ENCODE peak calls at places on chromosomes 3 and 15, in eight cellular contexts. N, L, P, U, F, H, C and T are unnamed samples.

GRCh38 chr3:193805448-193805847 is 212.4 kb downstream of the OPA1 start:
- DNase-seq in H (no peak), U (peak), P (peak), F (no peak), N (peak), C (peak), L (peak), T (peak)

GRCh38 chr3:129612350-129613204 is 6.1 kb upstream of the PLXND1 start:
- DNase-seq in H (no peak), F (no peak), L (no peak), C (no peak), N (peak), U (no peak), P (peak), T (no peak)

GRCh38 chr3:59456852-59457485 is 407.1 kb upstream of the CFAP20DC start:
- DNase-seq in U (no peak), P (no peak), C (no peak), H (no peak), F (no peak), L (no peak), N (no peak), T (no peak)

GRCh38 chr3:106965286-106965685 is 412.0 kb upstream of the CCDC54 start:
- DNase-seq in N (no peak), L (no peak), C (no peak), P (no peak), F (no peak), U (no peak), H (no peak), T (no peak)

GRCh38 chr3:195057716-195058115 is 213.2 kb downstream of the XXYLT1 start:
- DNase-seq in F (no peak), L (no peak), H (no peak), U (no peak), C (no peak), P (no peak), N (no peak), T (peak)

GRCh38 chr3:12369598-12369997 is 80.7 kb downstream of the PPARG start:
- DNase-seq in N (no peak), C (no peak), U (no peak), F (no peak), P (no peak), L (no peak), H (no peak), T (no peak)

GRCh38 chr15:31333820-31334219 is 7.2 kb downstream of the KLF13 start:
- DNase-seq in L (no peak), P (no peak), U (no peak), N (no peak), C (no peak), H (no peak), F (no peak), T (peak)

GRCh38 chr3:48743773-48744172 is 26.8 kb upstream of the IP6K2 start:
- DNase-seq in C (no peak), N (no peak), P (no peak), F (no peak), L (no peak), H (no peak), U (no peak), T (no peak)

GRCh38 chr15:62099171-62099601 is 32.4 kb downstream of the C2CD4A start:
- DNase-seq in F (no peak), C (no peak), U (no peak), N (no peak), P (no peak), H (no peak), L (no peak), T (no peak)

GRCh38 chr3:149472393-149472792 is 2.1 kb upstream of the TM4SF4 start:
- DNase-seq in N (no peak), U (no peak), L (no peak), H (no peak), P (no peak), C (no peak), F (no peak), T (no peak)

GRCh38 chr3:160006282-160007163 is 17.9 kb downstream of the IL12A start:
- DNase-seq in L (peak), P (peak), C (peak), N (peak), F (no peak), U (peak), H (no peak), T (peak)

GRCh38 chr15:65926899-65927298 is 57.6 kb downstream of the RAB11A start:
- DNase-seq in C (no peak), U (no peak), P (no peak), N (no peak), F (no peak), H (no peak), L (no peak), T (no peak)

GRCh38 chr3:159765025-159765859 is 223.4 kb upstream of the IL12A start:
- DNase-seq in H (peak), N (peak), C (peak), U (peak), L (peak), P (no peak), F (peak), T (peak)

GRCh38 chr3:87088984-87089841 is 98.3 kb upstream of the VGLL3 start:
- DNase-seq in F (no peak), L (peak), P (no peak), C (peak), N (peak), U (peak), H (peak), T (peak)

GRCh38 chr15:38005949-38006800 is 71.7 kb downstream of the TMCO5A start:
- DNase-seq in F (no peak), U (no peak), H (no peak), P (no peak), N (no peak), C (no peak), L (no peak), T (no peak)

GRCh38 chr3:126433496-126434263 is 39.0 kb downstream of the CFAP100 start:
- DNase-seq in U (no peak), L (no peak), H (peak), C (peak), N (no peak), P (no peak), F (no peak), T (peak)

GRCh38 chr3:127690106-127690505 is 17.4 kb downstream of the ABTB1 start:
- DNase-seq in C (no peak), F (no peak), P (peak), N (no peak), H (no peak), L (no peak), U (no peak), T (peak)

GRCh38 chr15:64441852-64442251 is 18.5 kb upstream of the ZNF609 start:
- DNase-seq in N (no peak), L (no peak), P (no peak), H (no peak), U (no peak), F (no peak), C (no peak), T (no peak)

GRCh38 chr15:63344737-63345390 is 36.8 kb downstream of the CA12 start:
- DNase-seq in C (no peak), H (no peak), F (no peak), N (no peak), U (no peak), P (no peak), L (no peak), T (peak)

GRCh38 chr3:184565421-184566211 is 4.0 kb downstream of the EPHB3 start:
- DNase-seq in N (peak), P (no peak), C (peak), F (no peak), H (peak), U (no peak), L (peak), T (no peak)

DNA sequence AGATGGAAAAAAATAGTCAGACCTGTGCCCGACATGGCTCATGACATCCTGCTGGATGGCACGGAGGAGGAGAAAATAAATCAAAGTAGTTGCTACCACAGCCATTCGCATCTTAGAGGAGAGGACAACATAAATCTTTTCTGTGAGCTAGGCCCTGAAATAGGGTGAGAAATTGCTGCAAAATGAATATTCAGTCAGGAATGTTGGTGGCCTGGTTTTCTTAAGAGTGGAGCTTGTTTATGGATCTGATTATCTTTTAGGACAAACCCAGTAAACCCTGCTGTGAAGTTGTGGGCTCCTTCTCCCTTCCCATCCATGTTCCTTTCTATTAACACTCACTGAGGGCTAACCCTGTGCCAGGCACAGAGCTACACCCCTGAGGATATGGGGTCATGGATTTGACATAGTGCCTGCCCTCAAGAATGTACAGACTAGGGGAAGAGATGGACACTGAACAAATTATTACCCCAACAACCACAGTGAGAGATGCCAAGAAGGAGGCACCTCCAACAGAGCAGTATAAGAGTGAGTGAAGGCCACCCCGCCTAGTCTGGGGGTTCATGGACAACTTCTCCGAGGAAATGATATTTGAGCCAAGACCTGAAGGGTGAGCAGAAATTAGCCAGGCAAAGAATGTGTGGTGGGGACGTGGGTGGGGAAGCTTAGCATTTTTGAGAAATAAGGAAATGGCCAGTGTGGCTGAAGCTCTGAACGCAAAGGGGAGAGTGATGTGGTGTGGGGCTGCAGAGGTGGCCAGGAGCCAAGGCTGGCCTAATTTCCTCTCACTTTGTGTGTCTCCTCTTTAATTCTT is 68.9 kb upstream of the ARL8B start:
- DNase-seq in L (no peak), F (no peak), N (no peak), U (no peak), H (no peak), C (no peak), P (no peak), T (peak)
- TF ChIP-seq EP300 in L (no peak), F (no peak), N (no peak), U (no peak), H (no peak), C (no peak), P (no peak), T (no peak)

GRCh38 chr3:46266598-46266997 is 24.3 kb downstream of the CCR3 start:
- DNase-seq in C (no peak), H (no peak), L (no peak), N (no peak), P (no peak), U (no peak), F (no peak), T (no peak)
- H3K4me3 ChIP-seq in C (no peak), H (no peak), L (no peak), N (no peak), P (no peak), U (no peak), F (no peak), T (no peak)

DNA sequence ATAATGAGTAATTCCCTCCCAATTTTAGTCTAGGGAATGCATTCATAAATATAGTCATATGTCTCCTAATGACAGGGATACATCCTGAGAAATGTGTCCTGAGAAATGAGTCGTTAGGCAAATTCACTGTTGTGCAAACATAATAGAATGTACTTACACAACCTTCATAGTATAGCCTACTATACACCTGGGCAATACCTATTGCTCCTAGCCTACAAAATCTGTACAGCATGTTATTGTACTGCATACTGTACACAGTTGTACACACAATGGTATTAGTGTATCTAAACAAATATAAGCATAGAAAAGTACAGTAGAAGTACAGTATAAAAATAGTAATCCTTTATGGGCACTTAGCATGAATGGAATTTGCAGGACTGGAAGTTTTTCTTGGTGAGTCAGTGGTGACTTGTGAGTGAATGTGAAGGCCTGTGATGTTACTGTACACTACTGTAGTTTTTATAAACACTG is 6.6 kb downstream of the DTWD1 start:
- DNase-seq in N (peak), H (no peak), P (peak), C (no peak), U (no peak), F (no peak), L (no peak), T (no peak)
- TF ChIP-seq EP300 in N (no peak), H (no peak), P (no peak), C (no peak), U (no peak), F (no peak), L (no peak), T (no peak)

GRCh38 chr3:172519241-172519640 is 4.0 kb downstream of the TNFSF10 start:
- DNase-seq in P (no peak), H (no peak), C (no peak), U (no peak), F (no peak), N (no peak), L (no peak), T (no peak)
- H3K4me3 ChIP-seq in P (no peak), H (peak), C (no peak), U (no peak), F (no peak), N (no peak), L (peak), T (no peak)

DNA sequence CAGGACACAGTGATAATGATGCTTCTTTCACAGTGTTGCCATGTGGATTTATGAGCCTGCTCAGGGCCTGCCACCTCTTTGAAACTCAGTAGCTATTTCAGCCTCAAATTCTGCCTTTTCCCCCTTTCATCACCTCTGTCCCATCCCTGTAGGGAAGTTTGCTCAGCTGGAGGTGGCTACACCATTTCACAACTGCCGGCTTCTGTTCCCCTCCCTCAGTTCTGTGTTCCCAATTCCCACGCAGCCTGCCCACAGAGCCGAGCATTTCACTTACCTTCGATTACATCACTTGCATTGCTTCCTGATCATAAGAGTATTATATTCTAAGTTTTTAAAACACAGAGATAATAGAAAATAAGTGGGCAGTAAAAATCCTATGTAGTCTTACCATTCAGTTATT is 33.3 kb downstream of the ARNT2 start:
- DNase-seq in U (no peak), F (no peak), P (no peak), L (no peak), H (no peak), N (peak), C (no peak), T (no peak)
- TF ChIP-seq EP300 in U (no peak), F (no peak), P (no peak), L (no peak), H (no peak), N (no peak), C (no peak), T (no peak)

GRCh38 chr3:187101184-187102072 is 37.9 kb downstream of the RPL39L start:
- DNase-seq in H (no peak), U (peak), P (peak), F (no peak), N (peak), C (peak), L (peak), T (peak)

GRCh38 chr3:187103251-187103650 is 36.0 kb downstream of the RPL39L start:
- DNase-seq in C (no peak), L (no peak), P (no peak), N (no peak), H (peak), U (no peak), F (no peak), T (no peak)

GRCh38 chr3:187104342-187104741 is 35.0 kb downstream of the RPL39L start:
- DNase-seq in N (no peak), C (no peak), U (no peak), L (no peak), H (no peak), F (no peak), P (no peak), T (no peak)

GRCh38 chr3:187104956-187105355 is 34.3 kb downstream of the RPL39L start:
- DNase-seq in U (no peak), C (no peak), L (no peak), H (no peak), N (no peak), P (no peak), F (no peak), T (no peak)

GRCh38 chr3:187102073-187102634 is 37.1 kb downstream of the RPL39L start:
- DNase-seq in L (no peak), U (no peak), F (no peak), N (no peak), H (no peak), C (no peak), P (no peak), T (no peak)
- H3K4me3 ChIP-seq in L (peak), U (peak), F (no peak), N (peak), H (peak), C (peak), P (peak), T (peak)

DNA sequence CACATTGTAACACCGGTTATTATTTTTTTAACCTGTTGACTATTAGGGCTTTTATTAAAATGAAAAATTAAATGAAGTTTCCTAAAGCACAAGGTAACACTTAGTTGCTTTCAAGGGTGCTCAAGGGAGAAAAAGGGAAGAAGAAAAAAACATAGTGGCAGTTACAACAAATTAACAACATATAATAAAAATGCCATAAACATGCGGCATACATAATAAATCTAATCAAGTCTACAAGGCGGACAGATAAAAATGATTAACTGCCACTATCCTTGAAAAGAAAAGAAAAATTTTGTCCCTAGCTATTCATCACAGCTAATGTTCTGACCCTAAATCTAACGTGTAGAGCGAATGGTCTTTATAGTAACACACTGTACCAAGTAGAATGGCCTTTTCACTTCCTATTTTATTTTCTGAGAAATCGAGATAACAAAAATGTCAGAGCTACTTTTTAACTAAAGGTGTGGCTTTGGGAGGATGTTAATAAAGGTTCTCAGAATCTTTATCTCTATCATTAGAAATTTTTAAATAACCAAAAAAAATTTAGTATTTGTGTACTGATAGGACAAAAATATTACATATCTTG is 194.9 kb downstream of the FOXP1 start:
- DNase-seq in C (no peak), P (no peak), L (no peak), U (no peak), H (no peak), F (no peak), N (no peak), T (no peak)
- TF ChIP-seq EP300 in C (no peak), P (no peak), L (no peak), U (no peak), H (no peak), F (no peak), N (no peak), T (no peak)

GRCh38 chr15:76905855-76906254 is 715 bp upstream of the SCAPER start:
- DNase-seq in C (no peak), N (no peak), F (no peak), L (no peak), U (no peak), P (no peak), H (no peak), T (no peak)
- H3K4me3 ChIP-seq in C (peak), N (peak), F (peak), L (peak), U (peak), P (peak), H (peak), T (peak)

GRCh38 chr15:101828774-101829173 is 16.8 kb downstream of the OR4F15 start:
- DNase-seq in L (no peak), H (no peak), U (no peak), P (no peak), C (no peak), F (no peak), N (no peak), T (no peak)

GRCh38 chr15:101827257-101827656 is 15.3 kb downstream of the OR4F15 start:
- DNase-seq in L (no peak), N (no peak), F (no peak), H (no peak), U (no peak), P (no peak), C (no peak), T (no peak)
- TF ChIP-seq EP300 in L (no peak), N (no peak), F (no peak), H (no peak), U (no peak), P (no peak), C (no peak), T (no peak)